ENCODE peak calls at places on chromosomes 6 and 20, in six cellular contexts. One of them, this sample, is unnamed.

GRCh38 chr6:88964509-88964908 is 1.1 kb upstream of the RNGTT start:
- DNase-seq in GM23248: peak
- DNase-seq in PC-3: no peak
- DNase-seq in HCT116: no peak
- DNase-seq in neural progenitor cell: no peak
- DNase-seq in SK-N-SH: no peak
- DNase-seq in this sample: no peak

GRCh38 chr20:49915118-49915379 is 280 bp downstream of the SPATA2 start:
- DNase-seq in GM23248: no peak
- DNase-seq in PC-3: no peak
- DNase-seq in HCT116: no peak
- DNase-seq in neural progenitor cell: no peak
- DNase-seq in SK-N-SH: no peak
- DNase-seq in this sample: no peak

GRCh38 chr20:4809707-4810106 is 88.0 kb downstream of the PRND start:
- DNase-seq in GM23248: no peak
- DNase-seq in PC-3: no peak
- DNase-seq in HCT116: no peak
- DNase-seq in neural progenitor cell: no peak
- DNase-seq in SK-N-SH: no peak
- DNase-seq in this sample: no peak

GRCh38 chr20:23446505-23446904 is 6.2 kb downstream of the CST11 start:
- DNase-seq in GM23248: peak
- DNase-seq in PC-3: peak
- DNase-seq in HCT116: peak
- DNase-seq in neural progenitor cell: peak
- DNase-seq in SK-N-SH: peak
- DNase-seq in this sample: peak

GRCh38 chr6:11263185-11263817 is 30.8 kb upstream of the NEDD9 start:
- DNase-seq in GM23248: peak
- DNase-seq in PC-3: peak
- DNase-seq in HCT116: no peak
- DNase-seq in neural progenitor cell: peak
- DNase-seq in SK-N-SH: no peak
- DNase-seq in this sample: no peak

GRCh38 chr6:10759312-10759839 is 11.8 kb downstream of the TMEM14B start:
- DNase-seq in GM23248: peak
- DNase-seq in PC-3: peak
- DNase-seq in HCT116: peak
- DNase-seq in neural progenitor cell: peak
- DNase-seq in SK-N-SH: peak
- DNase-seq in this sample: peak

GRCh38 chr6:63441266-63441956 is 121.6 kb upstream of the LGSN start:
- DNase-seq in GM23248: no peak
- DNase-seq in PC-3: no peak
- DNase-seq in HCT116: no peak
- DNase-seq in neural progenitor cell: peak
- DNase-seq in SK-N-SH: peak
- DNase-seq in this sample: no peak

GRCh38 chr6:28981391-28981832 is 23.7 kb downstream of the ZNF311 start:
- DNase-seq in GM23248: peak
- DNase-seq in PC-3: peak
- DNase-seq in HCT116: peak
- DNase-seq in neural progenitor cell: peak
- DNase-seq in SK-N-SH: peak
- DNase-seq in this sample: peak

GRCh38 chr20:40692240-40693011 is 3.4 kb upstream of the MAFB start:
- DNase-seq in GM23248: no peak
- DNase-seq in PC-3: no peak
- DNase-seq in HCT116: no peak
- DNase-seq in neural progenitor cell: peak
- DNase-seq in SK-N-SH: no peak
- DNase-seq in this sample: no peak

GRCh38 chr20:1941226-1941625 is 46.0 kb downstream of the SIRPA start:
- DNase-seq in GM23248: peak
- DNase-seq in PC-3: no peak
- DNase-seq in HCT116: no peak
- DNase-seq in neural progenitor cell: no peak
- DNase-seq in SK-N-SH: no peak
- DNase-seq in this sample: no peak

GRCh38 chr6:152184573-152185157 is 377.2 kb downstream of the ESR1 start:
- DNase-seq in GM23248: peak
- DNase-seq in PC-3: no peak
- DNase-seq in HCT116: no peak
- DNase-seq in neural progenitor cell: no peak
- DNase-seq in SK-N-SH: no peak
- DNase-seq in this sample: peak

GRCh38 chr6:29553268-29554057 is 6.1 kb downstream of the UBD start:
- DNase-seq in GM23248: peak
- DNase-seq in PC-3: no peak
- DNase-seq in HCT116: no peak
- DNase-seq in neural progenitor cell: peak
- DNase-seq in SK-N-SH: peak
- DNase-seq in this sample: no peak

GRCh38 chr6:19835605-19836004 is 1.6 kb upstream of the ID4 start:
- DNase-seq in GM23248: no peak
- DNase-seq in PC-3: peak
- DNase-seq in HCT116: no peak
- DNase-seq in neural progenitor cell: no peak
- DNase-seq in SK-N-SH: no peak
- DNase-seq in this sample: no peak

GRCh38 chr6:145688493-145688905 is 46.8 kb downstream of the EPM2A start:
- DNase-seq in GM23248: peak
- DNase-seq in PC-3: peak
- DNase-seq in HCT116: no peak
- DNase-seq in neural progenitor cell: no peak
- DNase-seq in SK-N-SH: no peak
- DNase-seq in this sample: no peak

GRCh38 chr6:26439151-26439550 is 1.2 kb upstream of the BTN3A3 start:
- DNase-seq in GM23248: no peak
- DNase-seq in PC-3: no peak
- DNase-seq in HCT116: no peak
- DNase-seq in neural progenitor cell: no peak
- DNase-seq in SK-N-SH: no peak
- DNase-seq in this sample: no peak
- TF ChIP-seq EZH2phosphoT487 in GM23248: no peak
- TF ChIP-seq EZH2phosphoT487 in PC-3: no peak
- TF ChIP-seq EZH2phosphoT487 in HCT116: no peak
- TF ChIP-seq EZH2phosphoT487 in neural progenitor cell: no peak
- TF ChIP-seq EZH2phosphoT487 in SK-N-SH: no peak
- TF ChIP-seq EZH2phosphoT487 in this sample: no peak

GRCh38 chr6:42507195-42507594 is 55.5 kb upstream of the TRERF1 start:
- DNase-seq in GM23248: no peak
- DNase-seq in PC-3: no peak
- DNase-seq in HCT116: no peak
- DNase-seq in neural progenitor cell: no peak
- DNase-seq in SK-N-SH: no peak
- DNase-seq in this sample: no peak

GRCh38 chr6:42506070-42506469 is 54.3 kb upstream of the TRERF1 start:
- DNase-seq in GM23248: no peak
- DNase-seq in PC-3: no peak
- DNase-seq in HCT116: no peak
- DNase-seq in neural progenitor cell: no peak
- DNase-seq in SK-N-SH: no peak
- DNase-seq in this sample: no peak

GRCh38 chr6:42502990-42503389 is 51.3 kb upstream of the TRERF1 start:
- DNase-seq in GM23248: no peak
- DNase-seq in PC-3: no peak
- DNase-seq in HCT116: no peak
- DNase-seq in neural progenitor cell: no peak
- DNase-seq in SK-N-SH: no peak
- DNase-seq in this sample: no peak

GRCh38 chr6:42503894-42504293 is 52.2 kb upstream of the TRERF1 start:
- DNase-seq in GM23248: no peak
- DNase-seq in PC-3: no peak
- DNase-seq in HCT116: no peak
- DNase-seq in neural progenitor cell: no peak
- DNase-seq in SK-N-SH: no peak
- DNase-seq in this sample: no peak

GRCh38 chr6:42505377-42505702 is 53.6 kb upstream of the TRERF1 start:
- DNase-seq in GM23248: peak
- DNase-seq in PC-3: peak
- DNase-seq in HCT116: no peak
- DNase-seq in neural progenitor cell: no peak
- DNase-seq in SK-N-SH: no peak
- DNase-seq in this sample: no peak
- H3K9ac ChIP-seq in GM23248: peak
- H3K9ac ChIP-seq in PC-3: no peak
- H3K9ac ChIP-seq in HCT116: peak
- H3K9ac ChIP-seq in neural progenitor cell: no peak
- H3K9ac ChIP-seq in SK-N-SH: no peak
- H3K9ac ChIP-seq in this sample: no peak

GRCh38 chr6:68038815-68039408 is 596.2 kb upstream of the ADGRB3 start:
- DNase-seq in GM23248: no peak
- DNase-seq in PC-3: no peak
- DNase-seq in HCT116: no peak
- DNase-seq in neural progenitor cell: no peak
- DNase-seq in SK-N-SH: no peak
- DNase-seq in this sample: no peak
- H3K4me3 ChIP-seq in GM23248: no peak
- H3K4me3 ChIP-seq in PC-3: no peak
- H3K4me3 ChIP-seq in HCT116: no peak
- H3K4me3 ChIP-seq in neural progenitor cell: no peak
- H3K4me3 ChIP-seq in SK-N-SH: no peak
- H3K4me3 ChIP-seq in this sample: no peak

DNA sequence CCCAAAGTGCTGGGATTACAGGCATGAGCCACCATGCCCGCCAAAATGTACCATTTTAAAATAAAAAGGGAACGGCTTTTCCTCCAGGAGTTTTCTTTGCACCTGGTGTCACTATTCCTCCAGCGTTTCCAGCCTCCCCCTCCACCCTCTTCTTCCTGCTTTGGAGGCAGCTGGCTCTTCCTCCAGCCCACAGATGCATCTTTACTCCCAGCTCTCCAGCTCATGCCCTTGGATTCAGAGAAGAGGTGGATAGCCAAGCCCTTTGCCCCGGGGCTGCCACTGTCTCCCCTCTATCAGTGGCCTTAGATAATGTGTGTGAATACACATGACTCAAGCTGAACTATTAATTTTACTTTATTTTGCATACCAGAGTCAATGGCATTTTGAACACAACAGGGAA is 15.4 kb upstream of the CDH4 start:
- DNase-seq in GM23248: no peak
- DNase-seq in PC-3: no peak
- DNase-seq in HCT116: no peak
- DNase-seq in neural progenitor cell: no peak
- DNase-seq in SK-N-SH: no peak
- DNase-seq in this sample: no peak
- TF ChIP-seq EZH2phosphoT487 in GM23248: no peak
- TF ChIP-seq EZH2phosphoT487 in PC-3: no peak
- TF ChIP-seq EZH2phosphoT487 in HCT116: no peak
- TF ChIP-seq EZH2phosphoT487 in neural progenitor cell: no peak
- TF ChIP-seq EZH2phosphoT487 in SK-N-SH: no peak
- TF ChIP-seq EZH2phosphoT487 in this sample: no peak

GRCh38 chr6:143224516-143224915 is 163.8 kb downstream of the AIG1 start:
- DNase-seq in GM23248: no peak
- DNase-seq in PC-3: peak
- DNase-seq in HCT116: no peak
- DNase-seq in neural progenitor cell: no peak
- DNase-seq in SK-N-SH: no peak
- DNase-seq in this sample: no peak

GRCh38 chr6:143222758-143223334 is 162.2 kb downstream of the AIG1 start:
- DNase-seq in GM23248: peak
- DNase-seq in PC-3: no peak
- DNase-seq in HCT116: no peak
- DNase-seq in neural progenitor cell: no peak
- DNase-seq in SK-N-SH: no peak
- DNase-seq in this sample: no peak

GRCh38 chr6:143227675-143228074 is 167.0 kb downstream of the AIG1 start:
- DNase-seq in GM23248: no peak
- DNase-seq in PC-3: no peak
- DNase-seq in HCT116: no peak
- DNase-seq in neural progenitor cell: no peak
- DNase-seq in SK-N-SH: no peak
- DNase-seq in this sample: no peak

GRCh38 chr6:143223895-143224294 is 163.2 kb downstream of the AIG1 start:
- DNase-seq in GM23248: no peak
- DNase-seq in PC-3: no peak
- DNase-seq in HCT116: no peak
- DNase-seq in neural progenitor cell: peak
- DNase-seq in SK-N-SH: no peak
- DNase-seq in this sample: no peak

GRCh38 chr6:143225929-143226328 is 165.2 kb downstream of the AIG1 start:
- DNase-seq in GM23248: no peak
- DNase-seq in PC-3: no peak
- DNase-seq in HCT116: no peak
- DNase-seq in neural progenitor cell: no peak
- DNase-seq in SK-N-SH: no peak
- DNase-seq in this sample: no peak
- H3K9ac ChIP-seq in GM23248: no peak
- H3K9ac ChIP-seq in PC-3: no peak
- H3K9ac ChIP-seq in HCT116: no peak
- H3K9ac ChIP-seq in neural progenitor cell: no peak
- H3K9ac ChIP-seq in SK-N-SH: no peak
- H3K9ac ChIP-seq in this sample: no peak